ENCODE peak calls at places on chromosomes 5 and 9, in nine cellular contexts. T is thoracic aorta, W is mammary epithelial cell, I is lower lobe of right lung, R is kidney, V is upper lobe of right lung, H is heart right ventricle, C is PC-3, J is right atrium auricular region. Z is an unnamed sample. For H3K4me1, the result is how much of the 10 kb centered on the place peaks cover.

GRCh38 chr5:134125195-134126015 is 10.9 kb downstream of the TCF7 start:
- DNase-seq in R (no peak), H (peak), C (peak), I (no peak), W (peak), J (no peak), V (no peak), T (peak), Z (no peak)

GRCh38 chr5:83914662-83915418 is 194.2 kb upstream of the HAPLN1 start:
- DNase-seq in I (no peak), V (no peak), H (no peak), T (no peak), R (no peak), W (no peak), C (no peak), J (no peak), Z (no peak)

GRCh38 chr9:72557549-72557948 is 36.1 kb downstream of the TMC1 start:
- DNase-seq in I (no peak), W (peak), R (no peak), J (no peak), C (peak), H (no peak), T (no peak), V (no peak), Z (no peak)

GRCh38 chr5:179802207-179802883 is 4.3 kb downstream of the MGAT4B start:
- DNase-seq in R (peak), C (peak), I (no peak), J (no peak), H (no peak), W (no peak), V (no peak), T (no peak), Z (no peak)

GRCh38 chr9:132609829-132610228 is 27.4 kb downstream of the BARHL1 start:
- DNase-seq in V (no peak), J (no peak), T (no peak), H (no peak), R (no peak), C (peak), W (peak), I (no peak), Z (no peak)

GRCh38 chr9:127578952-127579853 is 32.9 kb upstream of the STXBP1 start:
- DNase-seq in R (peak), W (peak), T (peak), I (peak), H (peak), V (peak), C (peak), J (peak), Z (peak)

GRCh38 chr5:36685631-36686147 is 79.3 kb downstream of the SLC1A3 start:
- DNase-seq in I (no peak), V (no peak), R (no peak), T (no peak), W (no peak), H (no peak), J (no peak), C (no peak), Z (no peak)

GRCh38 chr9:19429590-19429989 is 20.8 kb downstream of the ACER2 start:
- DNase-seq in V (no peak), I (no peak), J (no peak), C (no peak), R (no peak), T (no peak), W (no peak), H (no peak), Z (no peak)

GRCh38 chr5:113005454-113005853 is 28.9 kb downstream of the DCP2 start:
- DNase-seq in R (no peak), J (no peak), T (no peak), W (no peak), C (peak), H (no peak), I (no peak), V (no peak), Z (no peak)

GRCh38 chr5:106730506-106730905 is 940.2 kb downstream of the EFNA5 start:
- DNase-seq in W (no peak), J (no peak), V (no peak), R (no peak), T (no peak), H (no peak), C (no peak), I (no peak), Z (no peak)

GRCh38 chr9:115633099-115633498 is 515.1 kb upstream of the TNC start:
- DNase-seq in I (no peak), V (no peak), T (no peak), W (peak), H (no peak), C (no peak), J (no peak), R (no peak), Z (no peak)
- TF ChIP-seq CTCF in I (no peak), V (no peak), T (no peak), W (no peak), H (no peak), C (no peak), J (no peak), R (no peak), Z (no peak)

DNA sequence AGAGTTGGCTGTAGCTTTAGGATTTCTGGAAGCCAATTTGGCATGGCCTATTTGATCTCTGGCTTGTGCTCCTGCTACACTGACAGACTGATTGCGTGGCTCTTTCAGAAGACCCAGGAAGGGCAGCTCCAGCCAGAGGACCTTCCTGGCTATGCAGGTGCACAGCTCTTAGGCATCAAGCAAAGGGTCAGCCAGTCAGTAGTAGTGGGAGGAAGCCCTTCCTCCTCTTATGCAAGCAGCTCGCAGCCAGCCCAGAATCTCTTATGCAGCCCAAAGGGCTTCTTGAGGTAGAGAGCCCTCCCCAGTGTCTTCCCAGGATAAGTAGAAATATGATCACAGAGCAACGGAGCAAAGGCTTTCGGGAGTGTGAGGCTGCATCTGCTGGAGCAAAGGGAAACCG is 43.2 kb downstream of the SLC36A1 start:
- DNase-seq in I (no peak), H (no peak), C (no peak), W (no peak), V (no peak), J (peak), T (no peak), R (no peak), Z (no peak)
- H3K4me1 ChIP-seq in I (under half), H (under half), C (under half), W (under half), V (under half), J (under half), T (under half), R (under half), Z (under half)

DNA sequence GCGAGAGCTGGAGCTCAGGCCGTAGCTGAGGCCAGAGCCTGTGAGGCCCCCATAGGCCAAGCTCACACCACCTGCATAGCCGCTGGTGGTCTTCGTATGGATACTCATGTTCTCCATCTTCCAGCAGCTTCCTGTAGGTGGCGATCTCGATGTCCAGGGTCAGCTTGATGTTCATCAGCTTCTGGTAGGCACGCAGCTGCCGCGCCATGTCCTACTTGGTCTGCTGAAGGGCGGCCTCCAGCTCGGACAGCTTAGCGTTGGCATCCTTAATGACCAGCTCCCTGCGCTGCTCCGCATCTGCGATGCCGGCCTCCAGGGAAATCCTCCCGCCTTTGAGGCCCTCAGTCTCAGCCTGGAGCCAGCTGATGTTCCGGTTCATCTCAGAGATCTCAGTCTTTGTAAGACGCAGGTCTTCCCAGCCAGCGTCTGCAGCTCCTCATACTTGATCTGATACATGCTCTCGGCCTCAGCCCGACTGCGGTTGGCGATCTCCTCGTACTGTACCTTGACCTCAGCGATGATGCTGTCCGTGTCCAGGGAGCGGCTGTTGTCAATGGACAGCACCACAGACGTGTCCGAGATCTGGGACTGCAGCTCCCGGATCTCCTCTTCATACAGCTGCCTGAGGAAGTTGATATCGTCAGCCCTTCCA is 172.1 kb downstream of the PPP2R2B start:
- DNase-seq in H (no peak), I (peak), C (no peak), T (no peak), J (no peak), V (peak), R (no peak), W (no peak), Z (no peak)
- TF ChIP-seq CTCF in H (no peak), I (no peak), C (peak), T (no peak), J (no peak), V (no peak), R (no peak), W (no peak), Z (no peak)

DNA sequence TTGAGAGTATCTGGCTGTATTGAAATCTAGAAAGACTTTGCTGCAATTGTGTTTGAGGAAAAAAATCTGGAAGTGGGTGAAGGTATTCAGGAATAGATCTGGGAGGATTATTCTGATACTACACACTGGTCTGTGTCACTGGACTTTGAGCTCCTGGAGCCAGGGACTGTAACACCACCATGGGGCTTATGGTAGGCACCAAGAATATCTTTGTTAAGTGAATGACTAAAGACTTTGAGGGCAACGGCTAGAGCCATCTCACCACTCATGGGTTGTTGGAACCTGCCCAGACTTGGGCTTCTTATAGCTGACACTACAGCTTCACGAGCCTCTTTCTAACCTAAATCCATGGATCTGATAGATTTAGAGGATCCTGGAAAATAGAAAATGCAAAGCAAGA is 10.2 kb downstream of the NFX1 start:
- DNase-seq in R (no peak), C (no peak), V (no peak), T (no peak), J (no peak), I (no peak), W (no peak), H (no peak), Z (no peak)
- H3K4me1 ChIP-seq in R (under half), C (under half), V (under half), T (under half), J (under half), I (under half), W (under half), H (half or more), Z (half or more)

GRCh38 chr5:175460126-175460525 is 16.1 kb upstream of the DRD1 start:
- DNase-seq in I (no peak), W (peak), T (no peak), J (no peak), R (no peak), C (peak), H (no peak), V (no peak), Z (no peak)
- TF ChIP-seq CTCF in I (peak), W (peak), T (peak), J (no peak), R (peak), C (peak), H (peak), V (peak), Z (peak)

GRCh38 chr5:143226361-143226760 is 177.1 kb downstream of the NR3C1 start:
- DNase-seq in R (no peak), C (no peak), I (no peak), J (no peak), T (no peak), W (no peak), V (no peak), H (no peak), Z (no peak)
- H3K4me1 ChIP-seq in R (under half), C (under half), I (under half), J (under half), T (under half), W (under half), V (under half), H (under half), Z (under half)

Z was measured in esophagus squamous epithelium.